ENCODE peak calls at places on chromosomes 12 and 14, in five cellular contexts. W is suprapubic skin; O is right cardiac atrium; B is brain microvascular endothelial cell; U is effector memory CD4-positive, alpha-beta T cell. P is an unnamed sample.

GRCh38 chr12:70920251-70920851 is at the start of gene PTPRR:
- DNase-seq in W (no peak), O (peak), B (no peak), U (no peak), P (no peak)

GRCh38 chr14:92866181-92866752 is 56.7 kb upstream of the CHGA start:
- DNase-seq in W (no peak), O (no peak), B (peak), U (no peak), P (no peak)

GRCh38 chr14:72665259-72665658 is 228.6 kb downstream of the DPF3 start:
- DNase-seq in W (no peak), O (no peak), B (peak), U (no peak), P (no peak)

GRCh38 chr12:7241404-7242005 is 52.0 kb downstream of the PEX5 start:
- DNase-seq in W (no peak), O (no peak), B (peak), U (no peak), P (no peak)

GRCh38 chr12:95547522-95548055 is 3.7 kb downstream of the USP44 start:
- DNase-seq in W (no peak), O (no peak), B (no peak), U (no peak), P (no peak)

GRCh38 chr12:71556881-71557280 is 106.8 kb downstream of the ZFC3H1 start:
- DNase-seq in W (no peak), O (no peak), B (peak), U (no peak), P (peak)

GRCh38 chr12:46210835-46211439 is 57.9 kb downstream of the SLC38A1 start:
- DNase-seq in W (no peak), O (no peak), B (no peak), U (no peak), P (no peak)

GRCh38 chr14:93039649-93040315 is 75.9 kb downstream of the ITPK1 start:
- DNase-seq in W (no peak), O (no peak), B (no peak), U (no peak), P (no peak)

GRCh38 chr14:67857778-67858350 is 38.3 kb downstream of the RAD51B start:
- DNase-seq in W (no peak), O (no peak), B (no peak), U (no peak), P (peak)

GRCh38 chr12:45989857-45990467 is 412 bp downstream of the SCAF11 start:
- DNase-seq in W (peak), O (peak), B (peak), U (peak), P (peak)

GRCh38 chr14:61573748-61574513 is 121.4 kb upstream of the HIF1A start:
- DNase-seq in W (no peak), O (no peak), B (no peak), U (no peak), P (peak)

GRCh38 chr12:126424696-126425095 is 1359.5 kb downstream of the AACS start:
- DNase-seq in W (no peak), O (no peak), B (no peak), U (no peak), P (no peak)

GRCh38 chr12:58288191-58288590 is 346.8 kb downstream of the ATP23 start:
- DNase-seq in W (no peak), O (no peak), B (no peak), U (no peak), P (no peak)

GRCh38 chr12:112375105-112375504 is 7.1 kb downstream of the HECTD4 start:
- DNase-seq in W (no peak), O (no peak), B (no peak), U (no peak), P (no peak)

GRCh38 chr12:70459786-70460185 is 93.7 kb downstream of the KCNMB4 start:
- DNase-seq in W (no peak), O (no peak), B (no peak), U (no peak), P (no peak)

GRCh38 chr12:42794811-42795210 is 205.3 kb upstream of the PRICKLE1 start:
- DNase-seq in W (no peak), O (no peak), B (peak), U (no peak), P (no peak)

GRCh38 chr12:72330291-72330690 is 58.1 kb downstream of the TRHDE start:
- DNase-seq in W (no peak), O (no peak), B (peak), U (no peak), P (no peak)

GRCh38 chr12:90331821-90332220 is 623.2 kb downstream of the CCER1 start:
- DNase-seq in W (no peak), O (no peak), B (no peak), U (no peak), P (no peak)

GRCh38 chr12:28569698-28570411 is 379.6 kb downstream of the CCDC91 start:
- DNase-seq in W (no peak), O (no peak), B (peak), U (no peak), P (no peak)

GRCh38 chr12:67220065-67220464 is 49.1 kb upstream of the CAND1 start:
- DNase-seq in W (no peak), O (no peak), B (no peak), U (no peak), P (no peak)

GRCh38 chr12:2335517-2335916 is 282.7 kb downstream of the CACNA1C start:
- DNase-seq in W (no peak), O (no peak), B (no peak), U (no peak), P (peak)

GRCh38 chr14:48792376-48793024 is 793.7 kb downstream of the RPS29 start:
- DNase-seq in W (no peak), O (no peak), B (peak), U (no peak), P (no peak)

GRCh38 chr12:19155981-19156734 is 26.6 kb downstream of the PLEKHA5 start:
- DNase-seq in W (no peak), O (no peak), B (no peak), U (no peak), P (no peak)

GRCh38 chr12:69738351-69739286 is at the start of gene RAB3IP:
- DNase-seq in W (peak), O (peak), B (peak), U (peak), P (peak)

GRCh38 chr14:23533652-23534435 is 17.7 kb downstream of the ZFHX2 start:
- DNase-seq in W (no peak), O (no peak), B (no peak), U (no peak), P (no peak)

GRCh38 chr12:94309348-94309747 is 150.3 kb downstream of the CEP83 start:
- DNase-seq in W (no peak), O (no peak), B (no peak), U (no peak), P (no peak)

GRCh38 chr14:44759263-44759662 is 202.5 kb downstream of the KLHL28 start:
- DNase-seq in W (no peak), O (no peak), B (no peak), U (no peak), P (no peak)
- H3K27ac ChIP-seq in W (no peak), O (no peak), B (no peak), U (no peak), P (no peak)

GRCh38 chr14:94342334-94342934 is 19.3 kb upstream of the SERPINA6 start:
- DNase-seq in W (peak), O (peak), B (peak), U (no peak), P (peak)
- H3K27ac ChIP-seq in W (peak), O (peak), B (no peak), U (no peak), P (peak)

GRCh38 chr14:100290607-100291304 is 15.5 kb downstream of the SLC25A29 start:
- DNase-seq in W (peak), O (no peak), B (no peak), U (no peak), P (no peak)
- H3K27ac ChIP-seq in W (no peak), O (no peak), B (no peak), U (no peak), P (no peak)

DNA sequence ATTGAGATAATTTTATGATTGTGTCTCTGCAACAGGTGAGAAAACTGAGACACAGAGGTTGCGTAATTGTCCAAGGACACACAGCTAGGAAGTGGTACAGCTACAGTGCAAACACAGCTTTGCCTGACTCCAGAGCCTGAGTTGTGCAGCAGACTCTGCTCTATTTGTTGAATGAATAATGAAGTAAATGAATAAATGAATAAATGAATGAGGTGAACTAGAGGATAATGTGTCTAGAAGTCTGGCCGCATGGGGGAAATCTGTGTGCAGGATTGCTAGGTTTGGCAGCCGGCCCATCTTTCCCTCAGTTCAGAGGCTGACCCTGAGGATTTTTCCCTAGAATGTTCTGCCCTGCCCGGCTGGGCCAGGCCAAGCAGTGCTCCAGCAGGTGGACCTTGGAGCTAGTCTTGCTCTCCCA is 225.1 kb downstream of the C12orf75 start:
- DNase-seq in W (no peak), O (peak), B (no peak), U (no peak), P (no peak)
- H3K27ac ChIP-seq in W (no peak), O (peak), B (no peak), U (no peak), P (no peak)

DNA sequence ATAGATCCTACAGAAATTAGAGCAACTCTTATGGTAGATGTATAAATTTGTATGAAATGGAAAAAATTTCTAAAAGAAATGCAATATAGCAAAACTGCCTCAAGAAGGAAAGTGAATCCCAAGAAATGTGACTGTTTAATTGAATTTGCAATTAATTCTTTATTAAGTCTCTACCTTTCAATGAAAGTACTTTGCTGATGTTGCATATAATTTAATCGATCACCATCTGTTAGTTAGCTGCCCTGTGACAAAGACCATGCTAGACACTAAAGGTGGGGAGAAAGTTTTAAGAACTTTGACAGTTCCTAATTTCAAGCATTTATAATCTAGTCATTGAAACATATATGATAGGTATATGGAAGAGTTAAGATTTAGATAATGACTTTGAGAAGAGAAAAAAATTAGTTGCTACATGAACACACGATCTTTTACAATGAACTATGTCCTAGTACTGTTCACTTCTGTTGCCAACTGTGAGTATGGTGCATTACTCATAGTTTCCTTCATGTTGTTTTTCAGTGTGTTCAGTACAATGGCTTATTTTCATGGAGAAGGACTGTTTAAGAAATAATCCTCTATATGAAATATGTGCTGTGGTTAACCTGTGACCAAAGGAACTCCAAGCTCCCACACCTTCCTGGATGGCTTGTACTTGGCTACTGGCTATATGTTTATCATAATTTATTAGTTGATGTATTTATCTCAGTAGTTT is 128.4 kb downstream of the METTL25 start:
- DNase-seq in W (no peak), O (no peak), B (peak), U (no peak), P (no peak)
- H3K27ac ChIP-seq in W (no peak), O (no peak), B (no peak), U (no peak), P (no peak)

GRCh38 chr12:107337354-107338095 is 244.2 kb upstream of the CRY1 start:
- DNase-seq in W (no peak), O (no peak), B (no peak), U (no peak), P (no peak)
- H3K27ac ChIP-seq in W (no peak), O (no peak), B (no peak), U (no peak), P (peak)

GRCh38 chr12:103908877-103909276 is 21.3 kb upstream of the HSP90B1 start:
- DNase-seq in W (no peak), O (no peak), B (peak), U (no peak), P (no peak)
- H3K27ac ChIP-seq in W (no peak), O (no peak), B (no peak), U (no peak), P (no peak)

GRCh38 chr14:55118761-55119160 is 10.3 kb upstream of the LGALS3 start:
- DNase-seq in W (peak), O (no peak), B (no peak), U (no peak), P (no peak)
- H3K27ac ChIP-seq in W (peak), O (peak), B (no peak), U (no peak), P (no peak)